ENCODE peak calls at places on chromosomes 16 and 17, in five cellular contexts. K is RWPE2, A is pancreas, T is upper lobe of right lung, I is PC-3. C is an unnamed sample.

GRCh38 chr16:69769404-69769803 is 7.3 kb downstream of the WWP2 start:
- ATAC-seq in K (no peak), A (no peak), T (peak; percentile 66), I (no peak), C (no peak)

GRCh38 chr17:68172461-68172954 is 75.3 kb upstream of the AMZ2 start:
- ATAC-seq in K (peak; percentile 78), A (peak; percentile 92), T (peak; percentile 93), I (peak; percentile 83), C (peak; percentile 75)

GRCh38 chr16:3570420-3571062 is 6.7 kb downstream of the NLRC3 start:
- ATAC-seq in K (no peak), A (no peak), T (no peak), I (no peak), C (no peak)

GRCh38 chr16:68492501-68493411 is 44.4 kb upstream of the SMPD3 start:
- ATAC-seq in K (no peak), A (peak; percentile 86), T (peak; percentile 24), I (no peak), C (peak; percentile 4)

GRCh38 chr16:17312100-17312732 is 158.5 kb downstream of the XYLT1 start:
- ATAC-seq in K (peak; percentile 98), A (peak; percentile 90), T (peak; percentile 17), I (no peak), C (peak; percentile 98)

GRCh38 chr16:89404561-89404960 is 85.8 kb downstream of the ANKRD11 start:
- ATAC-seq in K (peak; percentile 54), A (peak; percentile 42), T (no peak), I (no peak), C (peak; percentile 70)

GRCh38 chr17:81309859-81310839 is 15.0 kb upstream of the SLC38A10 start:
- ATAC-seq in K (no peak), A (peak; percentile 3), T (no peak), I (no peak), C (peak; percentile 12)

GRCh38 chr16:19113577-19114358 is at the start of gene ITPRIPL2:
- ATAC-seq in K (peak; percentile 67), A (peak; percentile 83), T (peak; percentile 92), I (peak; percentile 79), C (peak; percentile 68)

GRCh38 chr17:60390881-60391418 is 983 bp downstream of the USP32 start:
- ATAC-seq in K (peak; percentile 8), A (peak; percentile 7), T (no peak), I (peak; percentile 6), C (no peak)

GRCh38 chr16:80500116-80500859 is 40.5 kb upstream of the DYNLRB2 start:
- ATAC-seq in K (no peak), A (no peak), T (no peak), I (no peak), C (no peak)

GRCh38 chr17:74742153-74742515 is 5.1 kb downstream of the RAB37 start:
- ATAC-seq in K (no peak), A (no peak), T (no peak), I (peak; percentile 2), C (no peak)

GRCh38 chr17:70184770-70185169 is 15.4 kb downstream of the KCNJ2 start:
- ATAC-seq in K (peak; percentile 91), A (no peak), T (no peak), I (peak; percentile 89), C (peak; percentile 62)

GRCh38 chr17:44084131-44084538 is 13.6 kb downstream of the G6PC3 start:
- ATAC-seq in K (no peak), A (no peak), T (peak; percentile 33), I (no peak), C (no peak)

GRCh38 chr16:56191807-56192643 is 736 bp downstream of the GNAO1 start:
- ATAC-seq in K (no peak), A (no peak), T (no peak), I (no peak), C (no peak)

GRCh38 chr17:1643293-1643998 is 2.1 kb downstream of the SCARF1 start:
- ATAC-seq in K (peak; percentile 44), A (peak; percentile 69), T (peak; percentile 63), I (peak; percentile 49), C (peak; percentile 77)

GRCh38 chr17:1959871-1960569 is 65.1 kb downstream of the RTN4RL1 start:
- ATAC-seq in K (no peak), A (peak; percentile 36), T (peak; percentile 54), I (no peak), C (no peak)

GRCh38 chr17:66492500-66493123 is 190.2 kb downstream of the PRKCA start:
- ATAC-seq in K (no peak), A (peak; percentile 22), T (no peak), I (no peak), C (no peak)

GRCh38 chr17:65163990-65164495 is 26.9 kb downstream of the RGS9 start:
- ATAC-seq in K (peak; percentile 95), A (peak; percentile 78), T (peak; percentile 51), I (peak; percentile 100), C (peak; percentile 80)

GRCh38 chr17:75979705-75980187 is 706 bp downstream of the TEN1 start:
- ATAC-seq in K (peak; percentile 37), A (peak; percentile 7), T (peak; percentile 34), I (no peak), C (no peak)

GRCh38 chr17:58679263-58680037 is 12.4 kb downstream of the TEX14 start:
- ATAC-seq in K (peak; percentile 81), A (no peak), T (no peak), I (no peak), C (no peak)

C was measured in esophagus mucosa.